ENCODE peak calls at places on chromosomes 11 and 22, in five cellular contexts. One of them, this sample, is unnamed.

GRCh38 chr11:83680351-83680750 is 394.2 kb upstream of the CCDC90B start:
- DNase-seq in GM12878: no peak
- DNase-seq in HCT116: no peak
- DNase-seq in A549: no peak
- DNase-seq in K562: no peak
- DNase-seq in this sample: no peak

GRCh38 chr11:123640677-123641494 is 13.5 kb downstream of the SCN3B start:
- DNase-seq in HCT116: no peak
- DNase-seq in A549: peak
- DNase-seq in GM12878: no peak
- DNase-seq in K562: peak
- DNase-seq in this sample: peak

GRCh38 chr11:67463680-67464410 is 5.2 kb downstream of the TMEM134 start:
- DNase-seq in HCT116: peak
- DNase-seq in A549: peak
- DNase-seq in GM12878: no peak
- DNase-seq in K562: peak
- DNase-seq in this sample: no peak

GRCh38 chr22:30717952-30718351 is 23.3 kb downstream of the OSBP2 start:
- DNase-seq in GM12878: no peak
- DNase-seq in HCT116: no peak
- DNase-seq in A549: no peak
- DNase-seq in K562: no peak
- DNase-seq in this sample: no peak

GRCh38 chr22:30566125-30566524 is 8.3 kb downstream of the GAL3ST1 start:
- DNase-seq in K562: no peak
- DNase-seq in HCT116: no peak
- DNase-seq in A549: peak
- DNase-seq in GM12878: no peak
- DNase-seq in this sample: no peak

GRCh38 chr11:122007611-122008071 is 108.4 kb downstream of the BLID start:
- DNase-seq in GM12878: no peak
- DNase-seq in A549: no peak
- DNase-seq in HCT116: no peak
- DNase-seq in K562: no peak
- DNase-seq in this sample: no peak

GRCh38 chr22:29695129-29695926 is 24.5 kb upstream of the CABP7 start:
- DNase-seq in HCT116: no peak
- DNase-seq in A549: no peak
- DNase-seq in K562: no peak
- DNase-seq in GM12878: no peak
- DNase-seq in this sample: no peak

GRCh38 chr11:132626446-132626845 is 905.9 kb downstream of the OPCML start:
- DNase-seq in K562: no peak
- DNase-seq in A549: no peak
- DNase-seq in HCT116: no peak
- DNase-seq in GM12878: no peak
- DNase-seq in this sample: no peak

GRCh38 chr11:72975778-72976520 is 161.7 kb downstream of the ATG16L2 start:
- DNase-seq in K562: no peak
- DNase-seq in A549: no peak
- DNase-seq in GM12878: no peak
- DNase-seq in HCT116: no peak
- DNase-seq in this sample: no peak

DNA sequence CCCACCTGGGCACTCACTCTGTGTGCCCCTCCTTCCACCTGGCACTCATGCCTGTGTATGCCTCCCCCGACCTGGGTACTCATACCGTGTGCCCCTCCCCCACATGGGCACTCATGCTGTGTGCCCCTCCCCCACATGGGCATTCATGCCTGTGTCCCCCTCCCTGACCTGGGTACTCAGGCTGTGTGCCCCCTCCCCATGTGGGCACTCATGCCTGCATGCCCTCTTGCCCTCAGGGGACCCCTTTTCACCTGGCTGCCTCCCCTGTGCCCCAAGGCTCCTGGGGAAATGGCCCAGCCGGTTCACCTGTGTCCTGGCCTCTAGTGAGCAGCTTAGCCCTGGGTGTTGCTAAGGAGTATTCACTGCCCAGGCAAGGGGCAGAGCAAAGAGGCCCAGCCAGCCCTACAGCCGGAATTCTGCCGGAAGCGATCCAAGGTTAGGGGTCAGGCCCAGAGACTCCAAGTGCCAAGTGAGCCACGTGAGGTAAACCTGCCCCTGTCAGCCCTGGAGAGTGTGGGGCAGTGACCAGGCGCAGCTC is 5.7 kb upstream of the IFITM10 start:
- DNase-seq in HCT116: no peak
- DNase-seq in A549: no peak
- DNase-seq in K562: no peak
- DNase-seq in GM12878: no peak
- DNase-seq in this sample: no peak
- TF ChIP-seq MAX in HCT116: no peak
- TF ChIP-seq MAX in A549: no peak
- TF ChIP-seq MAX in K562: no peak
- TF ChIP-seq MAX in GM12878: no peak
- TF ChIP-seq MAX in this sample: no peak

GRCh38 chr22:18146389-18146753 is 3.6 kb upstream of the USP18 start:
- DNase-seq in HCT116: no peak
- DNase-seq in A549: no peak
- DNase-seq in K562: no peak
- DNase-seq in GM12878: no peak
- DNase-seq in this sample: no peak

GRCh38 chr22:18145676-18146388 is 4.1 kb upstream of the USP18 start:
- DNase-seq in HCT116: no peak
- DNase-seq in GM12878: no peak
- DNase-seq in A549: no peak
- DNase-seq in K562: no peak
- DNase-seq in this sample: no peak

GRCh38 chr22:18152519-18152918 is 2.5 kb downstream of the USP18 start:
- DNase-seq in HCT116: no peak
- DNase-seq in K562: peak
- DNase-seq in GM12878: peak
- DNase-seq in A549: no peak
- DNase-seq in this sample: no peak

GRCh38 chr22:18147791-18148507 is 2.0 kb upstream of the USP18 start:
- DNase-seq in K562: no peak
- DNase-seq in HCT116: no peak
- DNase-seq in GM12878: no peak
- DNase-seq in A549: no peak
- DNase-seq in this sample: no peak

DNA sequence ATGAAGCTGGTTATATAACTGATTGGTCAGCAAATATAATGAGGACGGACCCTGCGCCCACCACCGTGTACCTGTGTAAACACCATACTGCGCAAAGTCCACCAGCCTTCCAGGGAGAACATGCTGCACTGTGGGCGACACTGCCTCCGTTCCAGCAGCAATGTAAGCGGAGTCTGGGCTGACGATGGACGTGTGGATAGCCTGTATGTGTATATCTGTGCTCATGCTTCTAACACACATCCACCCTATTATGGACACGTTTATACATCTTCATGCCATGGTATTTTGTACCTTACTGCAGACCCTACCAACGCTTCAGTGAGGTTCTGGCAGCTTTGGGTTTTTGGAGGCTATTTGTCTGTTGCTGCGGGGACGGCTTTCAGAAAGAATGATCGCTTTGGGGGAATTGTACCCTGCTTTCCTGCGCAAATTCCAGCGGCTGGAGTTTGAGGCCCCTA is 1.4 kb upstream of the USP18 start:
- DNase-seq in HCT116: no peak
- DNase-seq in K562: peak
- DNase-seq in A549: no peak
- DNase-seq in GM12878: no peak
- DNase-seq in this sample: no peak
- TF ChIP-seq MAX in HCT116: no peak
- TF ChIP-seq MAX in K562: no peak
- TF ChIP-seq MAX in A549: no peak
- TF ChIP-seq MAX in GM12878: no peak
- TF ChIP-seq MAX in this sample: no peak

GRCh38 chr22:21687685-21688259 is 22.0 kb downstream of the PPIL2 start:
- DNase-seq in GM12878: no peak
- DNase-seq in A549: no peak
- DNase-seq in HCT116: no peak
- DNase-seq in K562: no peak
- DNase-seq in this sample: no peak
- TF ChIP-seq MAX in GM12878: no peak
- TF ChIP-seq MAX in A549: no peak
- TF ChIP-seq MAX in HCT116: no peak
- TF ChIP-seq MAX in K562: no peak
- TF ChIP-seq MAX in this sample: no peak

DNA sequence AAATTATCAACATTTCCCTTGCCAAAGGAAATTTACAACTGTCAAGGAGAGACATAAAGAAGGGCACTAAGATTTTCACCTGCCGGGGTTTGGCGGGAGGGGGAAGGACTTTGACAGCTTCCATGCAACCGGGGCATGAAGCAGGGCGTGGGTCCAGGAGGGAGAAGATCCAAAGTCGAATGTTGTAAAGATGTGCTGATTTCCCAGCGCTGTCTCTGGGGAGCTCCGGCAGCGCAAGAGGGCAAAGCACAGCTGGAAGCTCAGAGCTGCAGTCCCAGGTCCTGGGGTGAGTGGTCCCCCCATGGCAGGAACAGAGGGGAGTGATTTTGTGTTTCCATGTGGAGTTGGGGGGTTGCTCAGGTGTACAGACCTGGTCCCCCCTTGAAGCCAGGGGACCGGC is at the start of gene MS4A10:
- DNase-seq in HCT116: no peak
- DNase-seq in K562: no peak
- DNase-seq in A549: no peak
- DNase-seq in GM12878: no peak
- DNase-seq in this sample: no peak
- TF ChIP-seq MAX in HCT116: no peak
- TF ChIP-seq MAX in K562: no peak
- TF ChIP-seq MAX in A549: no peak
- TF ChIP-seq MAX in GM12878: no peak
- TF ChIP-seq MAX in this sample: no peak

GRCh38 chr11:15918212-15918611 is 438.1 kb downstream of the SOX6 start:
- DNase-seq in HCT116: no peak
- DNase-seq in A549: no peak
- DNase-seq in GM12878: no peak
- DNase-seq in K562: no peak
- DNase-seq in this sample: no peak

GRCh38 chr11:15920856-15921629 is 435.3 kb downstream of the SOX6 start:
- DNase-seq in HCT116: no peak
- DNase-seq in K562: no peak
- DNase-seq in GM12878: no peak
- DNase-seq in A549: no peak
- DNase-seq in this sample: no peak

GRCh38 chr11:15923169-15923568 is 433.2 kb downstream of the SOX6 start:
- DNase-seq in K562: no peak
- DNase-seq in HCT116: no peak
- DNase-seq in GM12878: no peak
- DNase-seq in A549: no peak
- DNase-seq in this sample: no peak

GRCh38 chr11:15913261-15913660 is 443.1 kb downstream of the SOX6 start:
- DNase-seq in GM12878: no peak
- DNase-seq in HCT116: no peak
- DNase-seq in A549: no peak
- DNase-seq in K562: no peak
- DNase-seq in this sample: no peak

GRCh38 chr11:15918674-15919073 is 437.7 kb downstream of the SOX6 start:
- DNase-seq in GM12878: no peak
- DNase-seq in K562: no peak
- DNase-seq in HCT116: no peak
- DNase-seq in A549: no peak
- DNase-seq in this sample: no peak
- TF ChIP-seq MAX in GM12878: no peak
- TF ChIP-seq MAX in K562: no peak
- TF ChIP-seq MAX in HCT116: no peak
- TF ChIP-seq MAX in A549: no peak
- TF ChIP-seq MAX in this sample: no peak

GRCh38 chr22:37674951-37675929 is at the start of gene LGALS1:
- DNase-seq in HCT116: peak
- DNase-seq in A549: peak
- DNase-seq in K562: peak
- DNase-seq in GM12878: no peak
- DNase-seq in this sample: peak
- TF ChIP-seq MAX in HCT116: no peak
- TF ChIP-seq MAX in A549: peak
- TF ChIP-seq MAX in K562: peak
- TF ChIP-seq MAX in GM12878: no peak
- TF ChIP-seq MAX in this sample: no peak

GRCh38 chr22:26446808-26447515 is 17.9 kb downstream of the ASPHD2 start:
- DNase-seq in HCT116: no peak
- DNase-seq in GM12878: no peak
- DNase-seq in K562: no peak
- DNase-seq in A549: no peak
- DNase-seq in this sample: no peak
- TF ChIP-seq MAX in HCT116: no peak
- TF ChIP-seq MAX in GM12878: no peak
- TF ChIP-seq MAX in K562: no peak
- TF ChIP-seq MAX in A549: no peak
- TF ChIP-seq MAX in this sample: no peak

GRCh38 chr11:35148163-35148562 is 9.2 kb downstream of the CD44 start:
- DNase-seq in K562: no peak
- DNase-seq in GM12878: no peak
- DNase-seq in A549: no peak
- DNase-seq in HCT116: no peak
- DNase-seq in this sample: no peak
- TF ChIP-seq MAX in K562: no peak
- TF ChIP-seq MAX in GM12878: no peak
- TF ChIP-seq MAX in A549: no peak
- TF ChIP-seq MAX in HCT116: no peak
- TF ChIP-seq MAX in this sample: no peak

DNA sequence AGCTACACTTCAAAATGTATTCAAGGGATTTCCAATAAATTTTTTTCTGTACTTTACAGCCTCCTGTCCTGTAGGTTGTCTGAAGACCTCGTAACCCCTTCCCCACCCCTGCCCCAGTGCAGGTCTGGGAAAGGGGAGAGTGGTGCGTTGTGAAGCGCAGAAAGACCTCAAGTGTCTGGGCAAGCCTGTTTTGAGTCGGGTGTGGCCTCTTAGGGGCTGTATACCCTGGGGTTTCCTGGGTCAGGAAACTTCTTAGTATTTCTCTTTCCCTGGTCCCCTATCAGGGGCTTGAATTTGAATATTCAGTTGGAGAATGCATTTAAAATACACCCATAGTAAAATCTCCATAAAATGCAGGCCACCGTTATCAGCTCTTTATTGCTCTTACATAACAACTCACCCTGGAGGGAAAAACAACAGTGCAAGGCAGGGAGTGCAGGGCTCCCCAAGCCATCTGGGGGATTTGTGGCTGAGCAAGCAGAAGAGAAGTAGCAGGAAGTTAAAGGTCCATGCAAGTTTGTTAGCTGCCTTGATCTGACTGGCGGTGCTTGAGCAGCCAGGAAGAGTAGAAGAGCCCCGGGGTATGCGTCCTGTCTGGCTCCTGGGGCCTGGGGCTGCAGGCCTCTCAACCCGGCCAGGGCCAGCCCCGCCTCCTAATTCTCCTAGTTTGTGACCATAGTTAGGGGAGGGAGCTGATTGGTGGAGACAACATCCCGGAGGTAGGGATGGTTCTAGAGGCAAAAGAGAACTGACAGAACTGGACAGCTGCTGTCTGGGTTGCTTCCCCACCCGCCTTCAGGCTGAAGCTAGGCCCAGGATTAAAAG is 25.7 kb downstream of the ARHGAP1 start:
- DNase-seq in A549: no peak
- DNase-seq in K562: no peak
- DNase-seq in HCT116: no peak
- DNase-seq in GM12878: no peak
- DNase-seq in this sample: peak
- TF ChIP-seq MAX in A549: no peak
- TF ChIP-seq MAX in K562: no peak
- TF ChIP-seq MAX in HCT116: no peak
- TF ChIP-seq MAX in GM12878: no peak
- TF ChIP-seq MAX in this sample: no peak

This sample was measured in WTC11.